ENCODE peak calls at places on chromosomes 5 and 9, in nine cellular contexts. One of them, this sample, is unnamed.

GRCh38 chr9:119758241-119758640 is 389.0 kb upstream of the BRINP1 start:
- DNase-seq in IMR-90: no peak
- DNase-seq in HL-60: no peak
- DNase-seq in right atrium auricular region: no peak
- DNase-seq in CD8-positive, alpha-beta memory T cell: no peak
- DNase-seq in neural progenitor cell: no peak
- DNase-seq in A549: no peak
- DNase-seq in left lung: no peak
- DNase-seq in GM23338: no peak
- DNase-seq in this sample: no peak

GRCh38 chr5:78275998-78276543 is 18.4 kb downstream of the AP3B1 start:
- DNase-seq in IMR-90: peak
- DNase-seq in HL-60: no peak
- DNase-seq in right atrium auricular region: no peak
- DNase-seq in CD8-positive, alpha-beta memory T cell: no peak
- DNase-seq in neural progenitor cell: no peak
- DNase-seq in A549: no peak
- DNase-seq in left lung: no peak
- DNase-seq in GM23338: no peak
- DNase-seq in this sample: no peak

GRCh38 chr9:109253637-109254284 is 67.1 kb downstream of the EPB41L4B start:
- DNase-seq in IMR-90: peak
- DNase-seq in HL-60: no peak
- DNase-seq in right atrium auricular region: no peak
- DNase-seq in CD8-positive, alpha-beta memory T cell: no peak
- DNase-seq in neural progenitor cell: no peak
- DNase-seq in A549: peak
- DNase-seq in left lung: no peak
- DNase-seq in GM23338: no peak
- DNase-seq in this sample: peak

GRCh38 chr9:99823392-99824377 is 2.0 kb downstream of the NR4A3 start:
- DNase-seq in IMR-90: peak
- DNase-seq in HL-60: no peak
- DNase-seq in right atrium auricular region: no peak
- DNase-seq in CD8-positive, alpha-beta memory T cell: peak
- DNase-seq in neural progenitor cell: peak
- DNase-seq in A549: peak
- DNase-seq in left lung: peak
- DNase-seq in GM23338: peak
- DNase-seq in this sample: peak

GRCh38 chr9:13278368-13279246 is 885 bp downstream of the MPDZ start:
- DNase-seq in IMR-90: peak
- DNase-seq in HL-60: no peak
- DNase-seq in right atrium auricular region: peak
- DNase-seq in CD8-positive, alpha-beta memory T cell: no peak
- DNase-seq in neural progenitor cell: peak
- DNase-seq in A549: peak
- DNase-seq in left lung: peak
- DNase-seq in GM23338: peak
- DNase-seq in this sample: peak

GRCh38 chr5:123047706-123048105 is 11.2 kb upstream of the PPIC start:
- DNase-seq in IMR-90: peak
- DNase-seq in HL-60: no peak
- DNase-seq in right atrium auricular region: no peak
- DNase-seq in CD8-positive, alpha-beta memory T cell: no peak
- DNase-seq in neural progenitor cell: no peak
- DNase-seq in A549: no peak
- DNase-seq in left lung: no peak
- DNase-seq in GM23338: no peak
- DNase-seq in this sample: no peak

GRCh38 chr9:116123171-116123570 is 30.4 kb upstream of the PAPPA start:
- DNase-seq in IMR-90: no peak
- DNase-seq in HL-60: no peak
- DNase-seq in right atrium auricular region: no peak
- DNase-seq in CD8-positive, alpha-beta memory T cell: no peak
- DNase-seq in neural progenitor cell: no peak
- DNase-seq in A549: no peak
- DNase-seq in left lung: no peak
- DNase-seq in GM23338: no peak
- DNase-seq in this sample: no peak

GRCh38 chr9:114102484-114102883 is 3.4 kb upstream of the KIF12 start:
- DNase-seq in IMR-90: no peak
- DNase-seq in HL-60: no peak
- DNase-seq in right atrium auricular region: no peak
- DNase-seq in CD8-positive, alpha-beta memory T cell: no peak
- DNase-seq in neural progenitor cell: no peak
- DNase-seq in A549: no peak
- DNase-seq in left lung: no peak
- DNase-seq in GM23338: no peak
- DNase-seq in this sample: no peak

GRCh38 chr5:34491251-34491620 is 164.9 kb upstream of the RAI14 start:
- DNase-seq in IMR-90: peak
- DNase-seq in HL-60: no peak
- DNase-seq in right atrium auricular region: no peak
- DNase-seq in CD8-positive, alpha-beta memory T cell: no peak
- DNase-seq in neural progenitor cell: no peak
- DNase-seq in A549: no peak
- DNase-seq in left lung: no peak
- DNase-seq in GM23338: no peak
- DNase-seq in this sample: peak

GRCh38 chr5:53643445-53643844 is 83.0 kb downstream of the NDUFS4 start:
- DNase-seq in IMR-90: no peak
- DNase-seq in HL-60: no peak
- DNase-seq in right atrium auricular region: no peak
- DNase-seq in CD8-positive, alpha-beta memory T cell: no peak
- DNase-seq in neural progenitor cell: peak
- DNase-seq in A549: no peak
- DNase-seq in left lung: no peak
- DNase-seq in GM23338: peak
- DNase-seq in this sample: no peak

GRCh38 chr5:168570490-168571328 is 8.5 kb downstream of the PANK3 start:
- DNase-seq in IMR-90: no peak
- DNase-seq in HL-60: no peak
- DNase-seq in right atrium auricular region: no peak
- DNase-seq in CD8-positive, alpha-beta memory T cell: no peak
- DNase-seq in neural progenitor cell: no peak
- DNase-seq in A549: no peak
- DNase-seq in left lung: no peak
- DNase-seq in GM23338: no peak
- DNase-seq in this sample: no peak

GRCh38 chr9:10208691-10209069 is 404.1 kb downstream of the PTPRD start:
- DNase-seq in IMR-90: no peak
- DNase-seq in HL-60: no peak
- DNase-seq in right atrium auricular region: no peak
- DNase-seq in CD8-positive, alpha-beta memory T cell: no peak
- DNase-seq in neural progenitor cell: no peak
- DNase-seq in A549: no peak
- DNase-seq in left lung: no peak
- DNase-seq in GM23338: no peak
- DNase-seq in this sample: no peak

GRCh38 chr9:34341659-34342266 is 12.4 kb downstream of the NUDT2 start:
- DNase-seq in IMR-90: no peak
- DNase-seq in HL-60: no peak
- DNase-seq in right atrium auricular region: no peak
- DNase-seq in CD8-positive, alpha-beta memory T cell: no peak
- DNase-seq in neural progenitor cell: no peak
- DNase-seq in A549: no peak
- DNase-seq in left lung: no peak
- DNase-seq in GM23338: no peak
- DNase-seq in this sample: no peak

GRCh38 chr5:143154495-143155375 is 248.8 kb downstream of the NR3C1 start:
- DNase-seq in IMR-90: peak
- DNase-seq in HL-60: no peak
- DNase-seq in right atrium auricular region: no peak
- DNase-seq in CD8-positive, alpha-beta memory T cell: no peak
- DNase-seq in neural progenitor cell: peak
- DNase-seq in A549: no peak
- DNase-seq in left lung: no peak
- DNase-seq in GM23338: no peak
- DNase-seq in this sample: peak

GRCh38 chr5:131635755-131636479 is 888 bp upstream of the RAPGEF6 start:
- DNase-seq in IMR-90: no peak
- DNase-seq in HL-60: no peak
- DNase-seq in right atrium auricular region: no peak
- DNase-seq in CD8-positive, alpha-beta memory T cell: no peak
- DNase-seq in neural progenitor cell: no peak
- DNase-seq in A549: peak
- DNase-seq in left lung: peak
- DNase-seq in GM23338: peak
- DNase-seq in this sample: no peak

GRCh38 chr5:111532873-111533272 is 20.5 kb upstream of the STARD4 start:
- DNase-seq in IMR-90: no peak
- DNase-seq in HL-60: no peak
- DNase-seq in right atrium auricular region: no peak
- DNase-seq in CD8-positive, alpha-beta memory T cell: no peak
- DNase-seq in neural progenitor cell: no peak
- DNase-seq in A549: no peak
- DNase-seq in left lung: no peak
- DNase-seq in GM23338: no peak
- DNase-seq in this sample: no peak

GRCh38 chr5:17400724-17401508 is 97.1 kb upstream of the TAF11L2 start:
- DNase-seq in IMR-90: no peak
- DNase-seq in HL-60: peak
- DNase-seq in right atrium auricular region: no peak
- DNase-seq in CD8-positive, alpha-beta memory T cell: no peak
- DNase-seq in neural progenitor cell: peak
- DNase-seq in A549: no peak
- DNase-seq in left lung: no peak
- DNase-seq in GM23338: peak
- DNase-seq in this sample: peak

GRCh38 chr5:107539163-107539445 is 131.6 kb downstream of the EFNA5 start:
- DNase-seq in IMR-90: no peak
- DNase-seq in HL-60: no peak
- DNase-seq in right atrium auricular region: no peak
- DNase-seq in CD8-positive, alpha-beta memory T cell: no peak
- DNase-seq in neural progenitor cell: no peak
- DNase-seq in A549: no peak
- DNase-seq in left lung: no peak
- DNase-seq in GM23338: no peak
- DNase-seq in this sample: no peak

GRCh38 chr5:150780180-150780692 is 1.7 kb downstream of the SMIM3 start:
- DNase-seq in IMR-90: peak
- DNase-seq in HL-60: peak
- DNase-seq in right atrium auricular region: peak
- DNase-seq in CD8-positive, alpha-beta memory T cell: peak
- DNase-seq in neural progenitor cell: no peak
- DNase-seq in A549: no peak
- DNase-seq in left lung: no peak
- DNase-seq in GM23338: no peak
- DNase-seq in this sample: no peak

GRCh38 chr9:36191290-36191645 is 547 bp downstream of the CLTA start:
- DNase-seq in IMR-90: no peak
- DNase-seq in HL-60: no peak
- DNase-seq in right atrium auricular region: no peak
- DNase-seq in CD8-positive, alpha-beta memory T cell: peak
- DNase-seq in neural progenitor cell: peak
- DNase-seq in A549: no peak
- DNase-seq in left lung: peak
- DNase-seq in GM23338: peak
- DNase-seq in this sample: peak

GRCh38 chr5:172455511-172456061 is 1.3 kb upstream of the SH3PXD2B start:
- DNase-seq in IMR-90: peak
- DNase-seq in HL-60: no peak
- DNase-seq in right atrium auricular region: no peak
- DNase-seq in CD8-positive, alpha-beta memory T cell: no peak
- DNase-seq in neural progenitor cell: peak
- DNase-seq in A549: no peak
- DNase-seq in left lung: no peak
- DNase-seq in GM23338: no peak
- DNase-seq in this sample: peak

GRCh38 chr5:166639151-166639550 is 1652.3 kb upstream of the WWC1 start:
- DNase-seq in IMR-90: no peak
- DNase-seq in HL-60: no peak
- DNase-seq in right atrium auricular region: no peak
- DNase-seq in CD8-positive, alpha-beta memory T cell: no peak
- DNase-seq in neural progenitor cell: peak
- DNase-seq in A549: no peak
- DNase-seq in left lung: no peak
- DNase-seq in GM23338: no peak
- DNase-seq in this sample: peak

GRCh38 chr9:136685216-136685615 is 2.0 kb downstream of the AGPAT2 start:
- DNase-seq in IMR-90: no peak
- DNase-seq in HL-60: no peak
- DNase-seq in right atrium auricular region: no peak
- DNase-seq in CD8-positive, alpha-beta memory T cell: no peak
- DNase-seq in neural progenitor cell: no peak
- DNase-seq in A549: no peak
- DNase-seq in left lung: no peak
- DNase-seq in GM23338: no peak
- DNase-seq in this sample: no peak
- H3K4me3 ChIP-seq in IMR-90: no peak
- H3K4me3 ChIP-seq in HL-60: no peak
- H3K4me3 ChIP-seq in right atrium auricular region: peak
- H3K4me3 ChIP-seq in CD8-positive, alpha-beta memory T cell: no peak
- H3K4me3 ChIP-seq in neural progenitor cell: no peak
- H3K4me3 ChIP-seq in A549: no peak
- H3K4me3 ChIP-seq in left lung: no peak
- H3K4me3 ChIP-seq in GM23338: no peak
- H3K4me3 ChIP-seq in this sample: no peak

GRCh38 chr5:103059525-103059924 is 60.4 kb downstream of the GIN1 start:
- DNase-seq in IMR-90: no peak
- DNase-seq in HL-60: no peak
- DNase-seq in right atrium auricular region: no peak
- DNase-seq in CD8-positive, alpha-beta memory T cell: no peak
- DNase-seq in neural progenitor cell: no peak
- DNase-seq in A549: no peak
- DNase-seq in left lung: no peak
- DNase-seq in GM23338: no peak
- DNase-seq in this sample: no peak
- H3K27ac ChIP-seq in IMR-90: no peak
- H3K27ac ChIP-seq in HL-60: no peak
- H3K27ac ChIP-seq in right atrium auricular region: no peak
- H3K27ac ChIP-seq in CD8-positive, alpha-beta memory T cell: no peak
- H3K27ac ChIP-seq in neural progenitor cell: no peak
- H3K27ac ChIP-seq in A549: no peak
- H3K27ac ChIP-seq in left lung: no peak
- H3K27ac ChIP-seq in GM23338: peak
- H3K27ac ChIP-seq in this sample: no peak

DNA sequence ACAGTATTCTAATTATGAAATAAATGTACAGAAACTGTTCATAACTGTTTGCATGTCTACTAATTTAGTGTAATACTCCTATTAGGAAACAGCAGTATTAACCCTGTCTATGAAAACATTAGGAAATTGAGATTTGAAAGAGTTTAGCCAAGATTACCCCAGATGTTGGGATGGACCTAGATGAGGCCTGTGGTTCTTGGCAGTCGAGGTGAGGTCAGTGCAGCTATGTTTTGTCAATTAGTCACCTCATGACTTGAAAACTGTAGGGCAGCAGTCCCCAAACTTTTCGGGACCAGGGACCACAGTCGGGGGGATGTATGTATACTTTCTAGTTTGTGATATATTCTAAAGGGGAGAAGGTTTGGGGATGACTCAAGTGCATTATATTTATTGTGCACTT is 4.7 kb downstream of the LNPEP start:
- DNase-seq in IMR-90: peak
- DNase-seq in HL-60: no peak
- DNase-seq in right atrium auricular region: no peak
- DNase-seq in CD8-positive, alpha-beta memory T cell: no peak
- DNase-seq in neural progenitor cell: no peak
- DNase-seq in A549: no peak
- DNase-seq in left lung: no peak
- DNase-seq in GM23338: no peak
- DNase-seq in this sample: no peak
- H3K4me3 ChIP-seq in IMR-90: no peak
- H3K4me3 ChIP-seq in HL-60: no peak
- H3K4me3 ChIP-seq in right atrium auricular region: no peak
- H3K4me3 ChIP-seq in CD8-positive, alpha-beta memory T cell: no peak
- H3K4me3 ChIP-seq in neural progenitor cell: no peak
- H3K4me3 ChIP-seq in A549: no peak
- H3K4me3 ChIP-seq in left lung: no peak
- H3K4me3 ChIP-seq in GM23338: no peak
- H3K4me3 ChIP-seq in this sample: no peak

GRCh38 chr5:133205204-133205603 is 153.4 kb downstream of the HSPA4 start:
- DNase-seq in IMR-90: peak
- DNase-seq in HL-60: no peak
- DNase-seq in right atrium auricular region: no peak
- DNase-seq in CD8-positive, alpha-beta memory T cell: no peak
- DNase-seq in neural progenitor cell: no peak
- DNase-seq in A549: no peak
- DNase-seq in left lung: no peak
- DNase-seq in GM23338: no peak
- DNase-seq in this sample: no peak
- H3K27ac ChIP-seq in IMR-90: no peak
- H3K27ac ChIP-seq in HL-60: no peak
- H3K27ac ChIP-seq in right atrium auricular region: no peak
- H3K27ac ChIP-seq in CD8-positive, alpha-beta memory T cell: no peak
- H3K27ac ChIP-seq in neural progenitor cell: no peak
- H3K27ac ChIP-seq in A549: no peak
- H3K27ac ChIP-seq in left lung: no peak
- H3K27ac ChIP-seq in GM23338: no peak
- H3K27ac ChIP-seq in this sample: no peak

This sample was measured in endodermal cell.